ENCODE peak calls at places on chromosomes 4 and X, in ten cellular contexts. V, L, S, R, D, N, E, F, Q and O are unnamed samples.

GRCh38 chr4:48985976-48986653 is at the start of gene CWH43:
- DNase-seq in V (peak; percentile 76), L (no peak), S (peak; percentile 77), R (no peak), D (no peak), N (no peak), E (no peak), F (no peak), Q (peak; percentile 74), O (peak; percentile 47)

GRCh38 chrX:97402903-97403302 is 519.2 kb downstream of the RPA4 start:
- DNase-seq in V (no peak), L (no peak), S (no peak), R (no peak), D (no peak), N (no peak), E (no peak), F (no peak), Q (no peak), O (no peak)

GRCh38 chrX:153409414-153410101 is 1.7 kb upstream of the ZFP92 start:
- DNase-seq in V (peak; percentile 47), L (no peak), S (no peak), R (no peak), D (no peak), N (no peak), E (no peak), F (no peak), Q (no peak), O (no peak)

GRCh38 chr4:146182450-146182849 is 6.9 kb downstream of the LSM6 start:
- DNase-seq in V (no peak), L (no peak), S (no peak), R (no peak), D (no peak), N (no peak), E (no peak), F (no peak), Q (no peak), O (no peak)

GRCh38 chr4:7857238-7857701 is 82.4 kb downstream of the AFAP1 start:
- DNase-seq in V (peak; percentile 93), L (peak; percentile 99), S (no peak), R (peak; percentile 82), D (peak; percentile 89), N (no peak), E (peak; percentile 96), F (no peak), Q (no peak), O (peak; percentile 71)

GRCh38 chr4:84231539-84232055 is 267.5 kb downstream of the NKX6-1 start:
- DNase-seq in V (no peak), L (no peak), S (no peak), R (no peak), D (no peak), N (no peak), E (no peak), F (no peak), Q (no peak), O (no peak)

GRCh38 chr4:132124624-132124974 is 1024.5 kb upstream of the PCDH10 start:
- DNase-seq in V (no peak), L (no peak), S (no peak), R (no peak), D (no peak), N (no peak), E (no peak), F (no peak), Q (no peak), O (no peak)

GRCh38 chr4:127936974-127937373 is 28.0 kb downstream of the MFSD8 start:
- DNase-seq in V (peak; percentile 53), L (peak; percentile 30), S (no peak), R (peak; percentile 39), D (peak; percentile 35), N (no peak), E (peak; percentile 33), F (no peak), Q (no peak), O (peak; percentile 34)

GRCh38 chrX:38900719-38901118 is 99.5 kb downstream of the MID1IP1 start:
- DNase-seq in V (no peak), L (no peak), S (no peak), R (no peak), D (no peak), N (no peak), E (no peak), F (no peak), Q (no peak), O (no peak)

GRCh38 chrX:134388161-134389109 is 71.5 kb upstream of the HPRT1 start:
- DNase-seq in V (no peak), L (no peak), S (no peak), R (no peak), D (no peak), N (no peak), E (no peak), F (no peak), Q (no peak), O (no peak)

GRCh38 chr4:69875576-69875975 is 15.6 kb upstream of the SULT1E1 start:
- DNase-seq in V (no peak), L (no peak), S (no peak), R (no peak), D (no peak), N (peak; percentile 17), E (no peak), F (no peak), Q (no peak), O (no peak)

GRCh38 chr4:69882150-69882549 is 22.2 kb upstream of the SULT1E1 start:
- DNase-seq in V (no peak), L (no peak), S (no peak), R (no peak), D (no peak), N (no peak), E (no peak), F (no peak), Q (no peak), O (no peak)

GRCh38 chr4:69875986-69876542 is 16.1 kb upstream of the SULT1E1 start:
- DNase-seq in V (no peak), L (no peak), S (no peak), R (no peak), D (no peak), N (no peak), E (no peak), F (no peak), Q (no peak), O (no peak)

GRCh38 chr4:69878250-69878649 is 18.3 kb upstream of the SULT1E1 start:
- DNase-seq in V (no peak), L (no peak), S (no peak), R (no peak), D (peak; percentile 63), N (no peak), E (no peak), F (no peak), Q (no peak), O (no peak)

DNA sequence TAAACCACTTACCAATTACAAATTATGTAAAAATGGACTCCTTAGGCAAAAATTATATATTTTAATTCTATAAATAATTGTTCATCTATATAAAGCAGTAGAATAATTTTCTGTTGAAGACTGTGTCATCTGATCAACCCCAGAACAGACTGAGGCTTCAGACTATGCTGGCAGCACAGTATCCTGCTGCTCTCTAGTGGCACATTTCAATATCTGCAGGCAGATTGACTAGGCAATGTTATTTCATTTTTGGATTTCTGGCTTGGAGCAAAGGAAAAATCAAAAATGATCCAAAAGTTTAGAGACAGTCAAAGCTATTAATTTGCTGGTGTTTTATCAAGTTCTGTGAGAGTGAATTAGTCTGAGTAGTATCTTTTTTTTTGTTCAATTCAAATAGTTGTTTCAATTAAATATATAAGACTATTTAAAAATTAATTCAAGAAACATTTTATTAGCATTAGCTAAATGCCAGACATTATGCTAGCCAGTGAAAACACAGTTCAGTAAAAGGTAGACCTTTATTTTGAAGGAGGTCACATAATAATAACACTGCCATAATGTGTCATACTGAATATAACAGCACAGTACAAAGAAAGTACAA is 21.3 kb upstream of the SULT1E1 start:
- DNase-seq in V (peak; percentile 75), L (peak; percentile 44), S (no peak), R (peak; percentile 48), D (peak; percentile 77), N (no peak), E (peak; percentile 48), F (peak; percentile 15), Q (peak; percentile 30), O (peak; percentile 64)
- TF ChIP-seq CTCF in V (peak; percentile 54), L (peak; percentile 78), S (peak; percentile 71), R (peak; percentile 72), D (peak; percentile 90), N (peak; percentile 89), E (peak; percentile 87), F (peak; percentile 30), Q (peak; percentile 67), O (peak; percentile 93)

GRCh38 chr4:73021634-73022033 is 47.9 kb downstream of the COX18 start:
- DNase-seq in V (peak; percentile 87), L (peak; percentile 31), S (no peak), R (peak; percentile 63), D (peak; percentile 77), N (no peak), E (peak; percentile 34), F (no peak), Q (peak; percentile 10), O (peak; percentile 73)
- TF ChIP-seq CTCF in V (peak; percentile 58), L (peak; percentile 49), S (no peak), R (peak; percentile 33), D (peak; percentile 49), N (peak; percentile 55), E (peak; percentile 42), F (peak; percentile 41), Q (no peak), O (peak; percentile 56)

DNA sequence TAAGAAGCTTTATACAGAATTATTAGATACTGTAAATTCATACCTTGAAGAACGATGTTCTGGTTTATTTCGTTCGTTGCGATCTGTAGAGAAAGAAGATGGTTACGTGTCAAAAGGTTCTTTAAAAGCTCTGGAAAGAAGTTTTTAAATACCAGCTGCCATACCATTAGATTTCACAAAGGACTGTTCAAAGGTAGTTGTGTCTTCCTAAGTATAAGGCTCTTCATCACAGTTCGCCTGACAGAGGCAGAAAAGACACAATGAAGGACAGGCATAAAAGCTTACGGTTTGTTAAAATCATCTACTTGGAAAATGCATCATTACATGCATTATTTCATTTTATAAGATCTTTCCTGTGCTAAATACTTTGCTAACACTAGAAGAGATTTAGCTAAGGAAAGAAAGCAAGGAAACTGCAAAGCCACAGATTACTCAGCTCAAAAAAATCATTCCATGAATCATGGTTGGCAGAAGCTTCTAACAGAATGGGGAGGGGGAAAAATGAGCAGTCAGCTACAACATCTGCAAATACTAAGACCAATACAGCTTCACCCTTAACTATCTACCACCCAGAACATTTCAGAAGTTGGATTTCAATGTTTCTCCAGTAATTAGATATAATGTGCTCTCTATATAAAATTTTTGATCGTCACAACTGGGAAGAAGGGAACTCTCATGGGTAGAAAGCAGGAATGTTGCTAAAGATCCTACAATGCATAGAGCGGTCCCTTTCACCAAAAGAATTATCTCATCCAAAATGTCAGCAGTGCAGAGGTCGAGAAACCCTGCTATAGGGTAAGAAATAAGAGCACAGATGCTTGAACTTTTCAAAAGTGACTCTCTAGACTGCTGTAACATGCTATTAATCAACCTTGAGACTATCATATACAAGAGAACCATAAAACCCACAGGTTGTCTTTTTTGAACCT is 50.7 kb upstream of the PRSS48 start:
- DNase-seq in V (peak; percentile 86), L (peak; percentile 88), S (no peak), R (peak; percentile 92), D (peak; percentile 89), N (peak; percentile 56), E (peak; percentile 84), F (no peak), Q (no peak), O (peak; percentile 85)
- TF ChIP-seq CTCF in V (no peak), L (no peak), S (no peak), R (no peak), D (no peak), N (no peak), E (no peak), F (no peak), Q (no peak), O (no peak)

DNA sequence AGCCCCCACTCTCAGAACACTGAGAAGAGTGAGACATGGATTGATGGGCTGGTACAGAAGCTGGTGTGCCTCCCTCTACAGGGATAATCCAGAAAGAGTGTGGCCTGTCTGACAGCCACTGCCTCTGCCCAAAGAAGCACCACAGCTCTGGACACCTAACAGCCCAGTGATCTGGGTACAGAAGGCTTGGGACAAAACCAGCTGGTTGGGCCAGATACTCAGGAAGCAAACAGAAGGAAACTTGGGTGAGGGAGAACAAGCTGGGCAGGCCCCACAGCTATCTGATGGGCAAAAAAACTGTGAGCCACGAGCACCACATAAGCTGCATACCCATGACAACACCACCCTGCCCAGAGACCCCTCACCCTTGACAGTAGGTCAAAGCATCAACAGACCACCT is 46.9 kb downstream of the TMPRSS11F start:
- DNase-seq in V (no peak), L (no peak), S (no peak), R (no peak), D (no peak), N (no peak), E (no peak), F (no peak), Q (no peak), O (peak; percentile 14)
- TF ChIP-seq CTCF in V (no peak), L (no peak), S (no peak), R (no peak), D (no peak), N (no peak), E (no peak), F (no peak), Q (no peak), O (no peak)